ENCODE peak calls at places on chromosomes 2 and 18, in eight cellular contexts. One of them, this sample, is unnamed.

GRCh38 chr18:76564117-76564516 is 69.1 kb upstream of the ZNF516 start:
- DNase-seq in upper lobe of right lung: no peak
- DNase-seq in progenitor cell of endocrine pancreas: no peak
- DNase-seq in stimulated activated naive CD8-positive, alpha-beta T cell treated with anti-CD3 and anti-CD28 coated beads, Interleukin-15, Interleukin-2, amounts not matched to agents 100 U/mL and 50 U/mL, for 24 hours: no peak
- DNase-seq in PC-3: peak
- DNase-seq in stimulated activated naive CD4-positive, alpha-beta T cell: no peak
- DNase-seq in aorta: no peak
- DNase-seq in AG09319: no peak
- DNase-seq in this sample: peak

GRCh38 chr18:24862225-24862893 is 401.9 kb downstream of the HRH4 start:
- DNase-seq in upper lobe of right lung: no peak
- DNase-seq in progenitor cell of endocrine pancreas: no peak
- DNase-seq in stimulated activated naive CD8-positive, alpha-beta T cell treated with anti-CD3 and anti-CD28 coated beads, Interleukin-15, Interleukin-2, amounts not matched to agents 100 U/mL and 50 U/mL, for 24 hours: no peak
- DNase-seq in PC-3: no peak
- DNase-seq in stimulated activated naive CD4-positive, alpha-beta T cell: no peak
- DNase-seq in aorta: no peak
- DNase-seq in AG09319: no peak
- DNase-seq in this sample: no peak

GRCh38 chr2:24206714-24207113 is 31.9 kb downstream of the FAM228A start:
- DNase-seq in upper lobe of right lung: no peak
- DNase-seq in progenitor cell of endocrine pancreas: no peak
- DNase-seq in stimulated activated naive CD8-positive, alpha-beta T cell treated with anti-CD3 and anti-CD28 coated beads, Interleukin-15, Interleukin-2, amounts not matched to agents 100 U/mL and 50 U/mL, for 24 hours: no peak
- DNase-seq in PC-3: no peak
- DNase-seq in stimulated activated naive CD4-positive, alpha-beta T cell: no peak
- DNase-seq in aorta: no peak
- DNase-seq in AG09319: no peak
- DNase-seq in this sample: no peak

GRCh38 chr2:70087703-70088507 is 628 bp downstream of the PCBP1 start:
- DNase-seq in upper lobe of right lung: peak
- DNase-seq in progenitor cell of endocrine pancreas: peak
- DNase-seq in stimulated activated naive CD8-positive, alpha-beta T cell treated with anti-CD3 and anti-CD28 coated beads, Interleukin-15, Interleukin-2, amounts not matched to agents 100 U/mL and 50 U/mL, for 24 hours: peak
- DNase-seq in PC-3: peak
- DNase-seq in stimulated activated naive CD4-positive, alpha-beta T cell: no peak
- DNase-seq in aorta: peak
- DNase-seq in AG09319: no peak
- DNase-seq in this sample: peak

GRCh38 chr2:238339814-238340213 is 19.5 kb downstream of the TRAF3IP1 start:
- DNase-seq in upper lobe of right lung: no peak
- DNase-seq in progenitor cell of endocrine pancreas: no peak
- DNase-seq in stimulated activated naive CD8-positive, alpha-beta T cell treated with anti-CD3 and anti-CD28 coated beads, Interleukin-15, Interleukin-2, amounts not matched to agents 100 U/mL and 50 U/mL, for 24 hours: no peak
- DNase-seq in PC-3: peak
- DNase-seq in stimulated activated naive CD4-positive, alpha-beta T cell: no peak
- DNase-seq in aorta: no peak
- DNase-seq in AG09319: no peak
- DNase-seq in this sample: peak

GRCh38 chr2:10405441-10405840 is 42.7 kb downstream of the ODC1 start:
- DNase-seq in upper lobe of right lung: peak
- DNase-seq in progenitor cell of endocrine pancreas: no peak
- DNase-seq in stimulated activated naive CD8-positive, alpha-beta T cell treated with anti-CD3 and anti-CD28 coated beads, Interleukin-15, Interleukin-2, amounts not matched to agents 100 U/mL and 50 U/mL, for 24 hours: no peak
- DNase-seq in PC-3: peak
- DNase-seq in stimulated activated naive CD4-positive, alpha-beta T cell: no peak
- DNase-seq in aorta: peak
- DNase-seq in AG09319: peak
- DNase-seq in this sample: peak

GRCh38 chr2:166057363-166058169 is 70.3 kb downstream of the SCN1A start:
- DNase-seq in upper lobe of right lung: no peak
- DNase-seq in progenitor cell of endocrine pancreas: no peak
- DNase-seq in stimulated activated naive CD8-positive, alpha-beta T cell treated with anti-CD3 and anti-CD28 coated beads, Interleukin-15, Interleukin-2, amounts not matched to agents 100 U/mL and 50 U/mL, for 24 hours: no peak
- DNase-seq in PC-3: peak
- DNase-seq in stimulated activated naive CD4-positive, alpha-beta T cell: no peak
- DNase-seq in aorta: no peak
- DNase-seq in AG09319: no peak
- DNase-seq in this sample: peak

GRCh38 chr2:128444044-128444771 is 125.5 kb upstream of the HS6ST1 start:
- DNase-seq in upper lobe of right lung: peak
- DNase-seq in progenitor cell of endocrine pancreas: peak
- DNase-seq in stimulated activated naive CD8-positive, alpha-beta T cell treated with anti-CD3 and anti-CD28 coated beads, Interleukin-15, Interleukin-2, amounts not matched to agents 100 U/mL and 50 U/mL, for 24 hours: no peak
- DNase-seq in PC-3: no peak
- DNase-seq in stimulated activated naive CD4-positive, alpha-beta T cell: no peak
- DNase-seq in aorta: no peak
- DNase-seq in AG09319: no peak
- DNase-seq in this sample: no peak

GRCh38 chr2:45747363-45747762 is 95.9 kb downstream of the PRKCE start:
- DNase-seq in upper lobe of right lung: no peak
- DNase-seq in progenitor cell of endocrine pancreas: no peak
- DNase-seq in stimulated activated naive CD8-positive, alpha-beta T cell treated with anti-CD3 and anti-CD28 coated beads, Interleukin-15, Interleukin-2, amounts not matched to agents 100 U/mL and 50 U/mL, for 24 hours: no peak
- DNase-seq in PC-3: no peak
- DNase-seq in stimulated activated naive CD4-positive, alpha-beta T cell: no peak
- DNase-seq in aorta: no peak
- DNase-seq in AG09319: no peak
- DNase-seq in this sample: no peak

GRCh38 chr18:78980279-78980771 is 707 bp downstream of the SALL3 start:
- DNase-seq in upper lobe of right lung: no peak
- DNase-seq in progenitor cell of endocrine pancreas: no peak
- DNase-seq in stimulated activated naive CD8-positive, alpha-beta T cell treated with anti-CD3 and anti-CD28 coated beads, Interleukin-15, Interleukin-2, amounts not matched to agents 100 U/mL and 50 U/mL, for 24 hours: no peak
- DNase-seq in PC-3: no peak
- DNase-seq in stimulated activated naive CD4-positive, alpha-beta T cell: no peak
- DNase-seq in aorta: no peak
- DNase-seq in AG09319: no peak
- DNase-seq in this sample: no peak

GRCh38 chr2:189783451-189783926 is 650 bp downstream of the ORMDL1 start:
- DNase-seq in upper lobe of right lung: no peak
- DNase-seq in progenitor cell of endocrine pancreas: no peak
- DNase-seq in stimulated activated naive CD8-positive, alpha-beta T cell treated with anti-CD3 and anti-CD28 coated beads, Interleukin-15, Interleukin-2, amounts not matched to agents 100 U/mL and 50 U/mL, for 24 hours: no peak
- DNase-seq in PC-3: peak
- DNase-seq in stimulated activated naive CD4-positive, alpha-beta T cell: peak
- DNase-seq in aorta: no peak
- DNase-seq in AG09319: no peak
- DNase-seq in this sample: peak

GRCh38 chr2:25606892-25607291 is 66.5 kb downstream of the DTNB start:
- DNase-seq in upper lobe of right lung: no peak
- DNase-seq in progenitor cell of endocrine pancreas: no peak
- DNase-seq in stimulated activated naive CD8-positive, alpha-beta T cell treated with anti-CD3 and anti-CD28 coated beads, Interleukin-15, Interleukin-2, amounts not matched to agents 100 U/mL and 50 U/mL, for 24 hours: no peak
- DNase-seq in PC-3: peak
- DNase-seq in stimulated activated naive CD4-positive, alpha-beta T cell: peak
- DNase-seq in aorta: no peak
- DNase-seq in AG09319: no peak
- DNase-seq in this sample: peak

GRCh38 chr2:172285760-172286159 is 141.6 kb upstream of the ITGA6 start:
- DNase-seq in upper lobe of right lung: no peak
- DNase-seq in progenitor cell of endocrine pancreas: no peak
- DNase-seq in stimulated activated naive CD8-positive, alpha-beta T cell treated with anti-CD3 and anti-CD28 coated beads, Interleukin-15, Interleukin-2, amounts not matched to agents 100 U/mL and 50 U/mL, for 24 hours: no peak
- DNase-seq in PC-3: no peak
- DNase-seq in stimulated activated naive CD4-positive, alpha-beta T cell: no peak
- DNase-seq in aorta: no peak
- DNase-seq in AG09319: no peak
- DNase-seq in this sample: no peak

This sample was measured in kidney tubule cell.